ENCODE peak calls at places on chromosome 21, in five cellular contexts. One of them, this sample, is unnamed.
A peak's percentile ranks its signal among the peaks of the same experiment; 100 is the strongest.

GRCh38 chr21:34693192-34693810 is 24.5 kb downstream of the CLIC6 start:
- DNase-seq in NAMALWA: peak; percentile 71
- DNase-seq in NCI-H1105 treated with DMSO at 0.1 percent for 48 hours: peak; percentile 59
- DNase-seq in neural crest cell: peak; percentile 23
- DNase-seq in tibial artery: no peak
- DNase-seq in this sample: peak; percentile 39

GRCh38 chr21:35509004-35509704 is 460.1 kb upstream of the RUNX1 start:
- DNase-seq in NAMALWA: no peak
- DNase-seq in NCI-H1105 treated with DMSO at 0.1 percent for 48 hours: no peak
- DNase-seq in neural crest cell: no peak
- DNase-seq in tibial artery: no peak
- DNase-seq in this sample: no peak

GRCh38 chr21:17462276-17462981 is 50.4 kb upstream of the CXADR start:
- DNase-seq in NAMALWA: no peak
- DNase-seq in NCI-H1105 treated with DMSO at 0.1 percent for 48 hours: no peak
- DNase-seq in neural crest cell: no peak
- DNase-seq in tibial artery: no peak
- DNase-seq in this sample: no peak

GRCh38 chr21:44466351-44466954 is 11.1 kb downstream of the LRRC3 start:
- DNase-seq in NAMALWA: no peak
- DNase-seq in NCI-H1105 treated with DMSO at 0.1 percent for 48 hours: no peak
- DNase-seq in neural crest cell: no peak
- DNase-seq in tibial artery: no peak
- DNase-seq in this sample: no peak

GRCh38 chr21:45323487-45324380 is 36.0 kb upstream of the POFUT2 start:
- DNase-seq in NAMALWA: no peak
- DNase-seq in NCI-H1105 treated with DMSO at 0.1 percent for 48 hours: no peak
- DNase-seq in neural crest cell: no peak
- DNase-seq in tibial artery: peak; percentile 94
- DNase-seq in this sample: no peak

GRCh38 chr21:23308741-23309140 is 2298.5 kb downstream of the MRPL39 start:
- DNase-seq in NAMALWA: no peak
- DNase-seq in NCI-H1105 treated with DMSO at 0.1 percent for 48 hours: no peak
- DNase-seq in neural crest cell: no peak
- DNase-seq in tibial artery: no peak
- DNase-seq in this sample: no peak

GRCh38 chr21:44940116-44940631 is 345 bp downstream of the SLX9 start:
- DNase-seq in NAMALWA: peak; percentile 50
- DNase-seq in NCI-H1105 treated with DMSO at 0.1 percent for 48 hours: peak; percentile 29
- DNase-seq in neural crest cell: no peak
- DNase-seq in tibial artery: no peak
- DNase-seq in this sample: no peak

GRCh38 chr21:38993561-38993960 is 187.8 kb downstream of the ETS2 start:
- DNase-seq in NAMALWA: no peak
- DNase-seq in NCI-H1105 treated with DMSO at 0.1 percent for 48 hours: no peak
- DNase-seq in neural crest cell: no peak
- DNase-seq in tibial artery: peak; percentile 82
- DNase-seq in this sample: peak; percentile 70

GRCh38 chr21:32920474-32920873 is 105.3 kb upstream of the OLIG2 start:
- DNase-seq in NAMALWA: no peak
- DNase-seq in NCI-H1105 treated with DMSO at 0.1 percent for 48 hours: no peak
- DNase-seq in neural crest cell: no peak
- DNase-seq in tibial artery: no peak
- DNase-seq in this sample: no peak

GRCh38 chr21:16968436-16968835 is 544.4 kb upstream of the CXADR start:
- DNase-seq in NAMALWA: no peak
- DNase-seq in NCI-H1105 treated with DMSO at 0.1 percent for 48 hours: no peak
- DNase-seq in neural crest cell: no peak
- DNase-seq in tibial artery: no peak
- DNase-seq in this sample: no peak

GRCh38 chr21:25506887-25507286 is 100.4 kb downstream of the MRPL39 start:
- DNase-seq in NAMALWA: no peak
- DNase-seq in NCI-H1105 treated with DMSO at 0.1 percent for 48 hours: peak; percentile 16
- DNase-seq in neural crest cell: no peak
- DNase-seq in tibial artery: no peak
- DNase-seq in this sample: no peak

GRCh38 chr21:36325373-36326010 is 5.5 kb downstream of the MORC3 start:
- DNase-seq in NAMALWA: no peak
- DNase-seq in NCI-H1105 treated with DMSO at 0.1 percent for 48 hours: no peak
- DNase-seq in neural crest cell: no peak
- DNase-seq in tibial artery: no peak
- DNase-seq in this sample: no peak

GRCh38 chr21:35697321-35697808 is 363.0 kb downstream of the SETD4 start:
- DNase-seq in NAMALWA: no peak
- DNase-seq in NCI-H1105 treated with DMSO at 0.1 percent for 48 hours: peak; percentile 90
- DNase-seq in neural crest cell: no peak
- DNase-seq in tibial artery: peak; percentile 70
- DNase-seq in this sample: no peak

GRCh38 chr21:36661511-36662309 is 37.2 kb upstream of the SIM2 start:
- DNase-seq in NAMALWA: no peak
- DNase-seq in NCI-H1105 treated with DMSO at 0.1 percent for 48 hours: no peak
- DNase-seq in neural crest cell: peak; percentile 33
- DNase-seq in tibial artery: no peak
- DNase-seq in this sample: no peak

GRCh38 chr21:31885146-31885545 is 12.3 kb downstream of the HUNK start:
- DNase-seq in NAMALWA: no peak
- DNase-seq in NCI-H1105 treated with DMSO at 0.1 percent for 48 hours: no peak
- DNase-seq in neural crest cell: no peak
- DNase-seq in tibial artery: peak; percentile 42
- DNase-seq in this sample: no peak